ENCODE peak calls at places on chromosomes 16 and 17, in four cellular contexts. L is sigmoid colon, V is OCI-LY7, O is IMR-90. G is an unnamed sample.

GRCh38 chr16:55433030-55433429 is 46.0 kb upstream of the MMP2 start:
- DNase-seq in V (no peak), O (no peak), L (no peak), G (no peak)

GRCh38 chr16:67560827-67561342 is 1.4 kb upstream of the CTCF start:
- DNase-seq in V (no peak), O (no peak), L (peak; percentile 38), G (no peak)

GRCh38 chr16:87325480-87325879 is 8.3 kb upstream of the C16orf95 start:
- DNase-seq in L (no peak), O (peak; percentile 10), V (no peak), G (no peak)

GRCh38 chr16:55392701-55393100 is 68.7 kb downstream of the IRX6 start:
- DNase-seq in V (no peak), O (no peak), L (no peak), G (no peak)

GRCh38 chr16:11687606-11688519 is 19.6 kb downstream of the SNN start:
- DNase-seq in V (peak; percentile 62), O (no peak), L (peak; percentile 48), G (no peak)

GRCh38 chr16:75139498-75139897 is 8.8 kb upstream of the ZFP1 start:
- DNase-seq in L (no peak), O (no peak), V (no peak), G (no peak)

GRCh38 chr17:32525116-32525515 is 38.3 kb downstream of the CDK5R1 start:
- DNase-seq in O (peak; percentile 57), L (no peak), V (no peak), G (no peak)

GRCh38 chr16:85927326-85927725 is 28.4 kb downstream of the IRF8 start:
- DNase-seq in L (no peak), O (no peak), V (no peak), G (no peak)

GRCh38 chr17:7173687-7174602 is 5.2 kb downstream of the ASGR1 start:
- DNase-seq in O (no peak), L (peak; percentile 76), V (no peak), G (peak; percentile 74)

GRCh38 chr16:12758670-12759558 is 44.8 kb downstream of the CPPED1 start:
- DNase-seq in L (no peak), V (peak; percentile 74), O (no peak), G (no peak)

GRCh38 chr17:45574376-45574775 is 83.9 kb upstream of the PLEKHM1 start:
- DNase-seq in L (no peak), O (peak; percentile 88), V (no peak), G (no peak)

GRCh38 chr16:85999778-86000177 is 100.8 kb downstream of the IRF8 start:
- DNase-seq in O (no peak), V (no peak), L (peak; percentile 55), G (peak; percentile 9)

GRCh38 chr17:37261286-37261685 is 114.5 kb upstream of the C17orf78 start:
- DNase-seq in V (no peak), O (peak; percentile 27), L (no peak), G (no peak)

GRCh38 chr17:80758793-80759673 is 214.4 kb downstream of the RPTOR start:
- DNase-seq in V (no peak), L (peak; percentile 69), O (peak; percentile 39), G (no peak)

GRCh38 chr16:50666658-50667496 is 14.2 kb downstream of the SNX20 start:
- DNase-seq in V (no peak), O (no peak), L (no peak), G (no peak)

GRCh38 chr16:85696761-85697160 is 8.0 kb upstream of the GINS2 start:
- DNase-seq in L (no peak), V (no peak), O (no peak), G (peak; percentile 30)

DNA sequence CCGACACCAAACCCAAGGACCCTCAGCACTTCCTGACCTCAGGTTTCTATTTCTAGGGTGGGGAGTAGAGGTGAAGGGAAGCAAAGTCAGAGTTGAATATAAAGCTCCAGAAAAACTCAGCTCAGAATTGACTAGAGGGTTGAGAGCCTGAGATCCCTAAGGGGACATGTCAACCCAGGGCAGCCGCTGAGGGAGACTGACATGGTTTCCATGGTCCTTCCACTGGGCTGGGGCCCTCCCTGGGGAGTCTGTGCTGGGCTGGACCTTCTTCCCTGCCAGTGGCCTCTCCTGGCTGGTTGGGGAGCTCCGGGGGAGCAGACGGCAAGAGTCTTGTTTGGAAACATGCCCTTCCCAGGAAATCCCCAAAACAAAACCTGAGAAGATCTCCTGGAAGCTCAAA is 121.3 kb downstream of the METRNL start:
- DNase-seq in L (peak; percentile 63), V (no peak), O (no peak), G (peak; percentile 17)
- H3K9me3 ChIP-seq in L (no peaks in the 10 kb centered on the region), V (no peaks in the 10 kb centered on the region), O (no peaks in the 10 kb centered on the region), G (no peaks in the 10 kb centered on the region)

GRCh38 chr17:60139438-60140285 is 10.1 kb upstream of the CA4 start:
- DNase-seq in O (peak; percentile 58), V (no peak), L (peak; percentile 75), G (peak; percentile 74)

GRCh38 chr17:60146206-60146605 is 3.6 kb upstream of the CA4 start:
- DNase-seq in O (no peak), V (no peak), L (no peak), G (no peak)

GRCh38 chr17:60141111-60142018 is 8.4 kb upstream of the CA4 start:
- DNase-seq in L (no peak), O (peak; percentile 13), V (no peak), G (peak; percentile 55)

GRCh38 chr17:60145006-60145935 is 4.5 kb upstream of the CA4 start:
- DNase-seq in L (no peak), O (no peak), V (no peak), G (no peak)

DNA sequence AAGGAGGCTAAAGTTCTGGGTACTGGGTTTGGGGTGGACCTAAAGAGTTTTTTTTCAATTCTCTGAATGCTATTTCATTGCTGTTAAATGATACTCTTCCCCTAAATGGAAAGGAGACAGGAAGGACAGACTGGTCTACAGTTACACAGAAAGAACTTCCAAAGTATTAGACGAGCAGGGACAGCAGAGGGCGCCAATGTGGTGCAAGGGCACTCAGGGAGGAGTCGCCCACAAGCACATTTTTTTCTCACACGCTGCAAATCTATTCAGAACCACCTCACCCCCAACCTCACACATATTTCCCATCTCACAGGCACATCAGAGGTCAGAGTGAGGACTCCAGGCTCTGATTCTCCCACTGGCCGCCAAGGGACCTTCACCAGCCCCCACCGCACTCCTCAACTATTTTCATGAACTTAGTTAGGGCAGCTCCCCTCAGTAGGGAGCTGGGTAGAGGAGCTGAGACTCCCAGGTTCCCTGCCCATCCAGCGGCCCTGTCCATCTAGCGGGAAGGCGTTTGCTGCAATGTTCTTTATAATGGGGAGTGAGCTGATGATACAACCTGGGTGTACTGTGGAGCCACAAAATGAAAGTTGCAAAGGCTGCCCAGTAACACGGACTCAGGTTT is 6.8 kb upstream of the CA4 start:
- DNase-seq in L (peak; percentile 80), O (peak; percentile 83), V (peak; percentile 87), G (peak; percentile 87)
- H3K9me3 ChIP-seq in L (no peaks in the 10 kb centered on the region), O (no peaks in the 10 kb centered on the region), V (no peaks in the 10 kb centered on the region), G (no peaks in the 10 kb centered on the region)

DNA sequence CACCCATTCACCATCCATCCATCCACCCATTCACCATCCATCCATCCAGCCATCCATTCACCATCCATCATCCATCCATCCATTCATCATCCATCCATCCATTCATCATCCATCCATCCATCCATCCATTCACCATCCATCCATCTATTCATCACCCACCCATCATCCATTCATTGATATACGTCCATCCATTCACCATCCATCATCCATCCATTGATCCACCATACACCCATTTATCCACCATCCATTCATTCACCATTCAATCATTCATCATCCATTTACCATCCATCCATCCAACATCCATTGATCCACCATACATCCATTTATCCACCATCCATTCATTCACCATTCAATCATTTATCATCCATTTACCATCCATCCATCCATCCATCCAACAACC is 111.7 kb downstream of the ABCC12 start:
- DNase-seq in V (no peak), L (no peak), O (no peak), G (no peak)
- H3K9me3 ChIP-seq in V (no peaks in the 10 kb centered on the region), L (no peaks in the 10 kb centered on the region), O (no peaks in the 10 kb centered on the region), G (no peaks in the 10 kb centered on the region)

GRCh38 chr16:35180970-35181369 is 1721.6 kb downstream of the TP53TG3F start:
- DNase-seq in V (no peak), O (no peak), L (no peak), G (no peak)
- H3K9me3 ChIP-seq in V (no peaks in the 10 kb centered on the region), O (peaks cover 32% of the 10 kb centered on the region), L (peaks cover 4% of the 10 kb centered on the region), G (no peaks in the 10 kb centered on the region)

DNA sequence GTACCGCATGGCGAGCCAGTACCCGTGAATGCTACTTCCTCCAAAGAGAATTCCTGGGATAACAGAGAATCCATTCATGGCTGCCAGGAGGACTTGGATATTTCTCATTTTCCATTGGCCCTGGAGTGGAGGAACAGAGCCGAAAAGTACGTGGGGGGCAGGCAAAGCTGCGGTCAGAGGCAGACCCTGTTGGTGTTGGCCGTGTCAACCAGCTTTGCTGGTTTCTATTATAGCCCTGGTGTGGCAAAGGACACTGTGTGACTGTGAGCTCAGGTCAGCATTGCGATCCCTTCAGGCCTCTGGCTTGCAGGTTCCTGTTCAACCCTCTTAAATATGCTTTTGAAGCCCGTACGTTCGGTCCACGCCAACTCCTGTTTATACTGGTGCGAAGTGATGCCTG is 596.3 kb downstream of the MAF start:
- DNase-seq in O (no peak), V (no peak), L (no peak), G (no peak)
- H3K9me3 ChIP-seq in O (peaks cover 47% of the 10 kb centered on the region), V (no peaks in the 10 kb centered on the region), L (no peaks in the 10 kb centered on the region), G (no peaks in the 10 kb centered on the region)

GRCh38 chr17:72797142-72797541 is 295.3 kb downstream of the SLC39A11 start:
- DNase-seq in V (no peak), O (no peak), L (no peak), G (no peak)

GRCh38 chr17:72794152-72794551 is 298.3 kb downstream of the SLC39A11 start:
- DNase-seq in O (no peak), V (no peak), L (no peak), G (no peak)

GRCh38 chr17:72792771-72793170 is 299.7 kb downstream of the SLC39A11 start:
- DNase-seq in O (no peak), V (no peak), L (no peak), G (no peak)

GRCh38 chr17:72790194-72790593 is 302.3 kb downstream of the SLC39A11 start:
- DNase-seq in L (no peak), V (no peak), O (no peak), G (no peak)

DNA sequence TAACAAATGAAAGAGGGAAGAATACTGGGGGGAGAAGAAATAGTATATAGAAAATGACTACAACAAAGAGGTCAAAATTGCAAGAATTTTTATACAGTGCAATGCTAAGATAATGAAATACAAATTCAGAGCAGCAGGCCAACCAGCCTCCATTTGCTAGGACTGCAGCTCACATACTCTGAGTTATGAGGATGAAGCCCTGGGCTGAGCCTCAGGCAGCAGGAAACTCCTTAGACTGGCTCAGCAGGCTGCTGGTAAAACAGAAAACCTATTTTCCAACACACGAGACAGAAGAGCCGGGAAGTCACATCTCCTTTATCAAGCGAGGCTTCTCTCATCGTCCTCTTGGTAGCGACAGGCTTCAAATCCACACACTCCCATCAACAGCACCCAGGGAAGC is 296.5 kb downstream of the SLC39A11 start:
- DNase-seq in L (no peak), O (no peak), V (no peak), G (no peak)
- H3K9me3 ChIP-seq in L (peaks cover 11% of the 10 kb centered on the region), O (peaks cover 20% of the 10 kb centered on the region), V (peaks cover 25% of the 10 kb centered on the region), G (peaks cover 7% of the 10 kb centered on the region)

G was measured in right lobe of liver.